ENCODE peak calls at places on chromosomes 7 and 10, in eight cellular contexts. J is ovary, E is PC-9, O is tibial artery, P is suprapubic skin, M is K562, K is GM12878, W is H9. X is an unnamed sample. For H3K4me1, the result is how much of the 10 kb centered on the place peaks cover.

GRCh38 chr7:8214162-8214897 is 47.6 kb downstream of the ICA1 start:
- DNase-seq in E (no peak), M (no peak), O (no peak), K (no peak), P (no peak), J (no peak), W (no peak), X (peak)

GRCh38 chr10:96025566-96025965 is 17.8 kb upstream of the CCNJ start:
- DNase-seq in M (peak), J (no peak), P (no peak), O (no peak), E (no peak), K (no peak), W (peak), X (peak)

GRCh38 chr10:93503075-93503474 is 6.7 kb downstream of the CEP55 start:
- DNase-seq in J (no peak), W (no peak), P (no peak), E (no peak), M (no peak), K (peak), O (no peak), X (peak)

GRCh38 chr7:12749746-12750145 is 62.3 kb downstream of the ARL4A start:
- DNase-seq in K (no peak), M (no peak), W (no peak), E (no peak), J (no peak), P (no peak), O (no peak), X (no peak)

GRCh38 chr7:105808703-105809590 is 67.5 kb downstream of the ATXN7L1 start:
- DNase-seq in W (no peak), P (no peak), J (no peak), M (peak), O (no peak), K (peak), E (peak), X (no peak)

GRCh38 chr7:149844445-149844844 is 6.3 kb downstream of the ZNF862 start:
- DNase-seq in K (no peak), M (no peak), J (no peak), P (no peak), E (no peak), O (no peak), W (no peak), X (no peak)

GRCh38 chr7:92767427-92767826 is 68.9 kb downstream of the CDK6 start:
- DNase-seq in K (no peak), E (no peak), M (no peak), O (no peak), P (no peak), W (no peak), J (no peak), X (peak)

GRCh38 chr7:36906448-36906847 is 182.2 kb upstream of the AOAH start:
- DNase-seq in E (no peak), P (no peak), J (no peak), K (no peak), M (no peak), O (no peak), W (no peak), X (no peak)

GRCh38 chr7:139034855-139035587 is 821 bp downstream of the ZC3HAV1L start:
- DNase-seq in O (no peak), E (no peak), J (peak), P (peak), M (no peak), K (no peak), W (peak), X (no peak)

GRCh38 chr10:63209703-63210102 is 76.6 kb downstream of the NRBF2 start:
- DNase-seq in P (no peak), M (no peak), K (no peak), J (no peak), O (no peak), E (no peak), W (no peak), X (no peak)

GRCh38 chr7:63008366-63008765 is 990.3 kb upstream of the ZNF722 start:
- DNase-seq in P (no peak), M (no peak), W (no peak), K (no peak), O (no peak), E (no peak), J (no peak), X (no peak)

GRCh38 chr10:132665946-132666732 is 119.8 kb downstream of the NKX6-2 start:
- DNase-seq in E (peak), J (no peak), M (peak), P (no peak), W (no peak), K (no peak), O (no peak), X (no peak)

GRCh38 chr7:4123823-4124222 is 558.3 kb upstream of the FOXK1 start:
- DNase-seq in O (peak), M (no peak), J (no peak), E (no peak), P (peak), K (no peak), W (no peak), X (no peak)

GRCh38 chr7:28069788-28070187 is 110.8 kb downstream of the JAZF1 start:
- DNase-seq in J (peak), P (peak), M (no peak), E (no peak), O (no peak), K (no peak), W (no peak), X (peak)

GRCh38 chr10:34528320-34528719 is 286.8 kb downstream of the PARD3 start:
- DNase-seq in M (no peak), O (no peak), E (peak), J (no peak), K (no peak), P (no peak), W (peak), X (no peak)

GRCh38 chr7:44348300-44348699 is 22.9 kb upstream of the CAMK2B start:
- DNase-seq in P (no peak), W (peak), O (no peak), E (no peak), J (no peak), K (no peak), M (peak), X (peak)

GRCh38 chr7:142797799-142798377 is 27.1 kb downstream of the PRSS2 start:
- DNase-seq in E (peak), W (peak), J (no peak), O (no peak), K (no peak), M (peak), P (peak), X (no peak)

GRCh38 chr10:57338823-57339558 is 928.7 kb downstream of the IPMK start:
- DNase-seq in O (no peak), E (peak), M (peak), K (peak), P (no peak), W (peak), J (no peak), X (peak)

GRCh38 chr7:150826061-150826849 is 25.7 kb downstream of the TMEM176A start:
- DNase-seq in J (no peak), O (no peak), P (no peak), W (no peak), E (no peak), K (no peak), M (no peak), X (no peak)

GRCh38 chr10:3249292-3249889 is 76.8 kb upstream of the PITRM1 start:
- DNase-seq in E (peak), O (no peak), P (peak), K (no peak), J (no peak), M (no peak), W (no peak), X (no peak)

GRCh38 chr7:1858435-1859265 is 188.6 kb downstream of the ELFN1 start:
- DNase-seq in P (peak), E (no peak), J (no peak), O (peak), K (no peak), W (no peak), M (no peak), X (no peak)

GRCh38 chr7:105003875-105004510 is 10.0 kb upstream of the KMT2E start:
- DNase-seq in J (no peak), K (no peak), M (no peak), P (no peak), W (no peak), E (no peak), O (no peak), X (no peak)

GRCh38 chr10:120644549-120645410 is 187.8 kb downstream of the PLPP4 start:
- DNase-seq in E (no peak), W (no peak), O (no peak), J (no peak), M (no peak), P (no peak), K (no peak), X (no peak)

GRCh38 chr10:30993155-30993554 is 38.5 kb downstream of the ZNF438 start:
- DNase-seq in J (no peak), M (no peak), P (no peak), W (no peak), K (no peak), E (no peak), O (no peak), X (no peak)

GRCh38 chr7:55971045-55971444 is 6.7 kb downstream of the NIPSNAP2 start:
- DNase-seq in M (no peak), O (no peak), K (no peak), P (no peak), E (no peak), J (no peak), W (no peak), X (no peak)

GRCh38 chr7:18762189-18762588 is 266.6 kb downstream of the HDAC9 start:
- DNase-seq in J (no peak), M (no peak), P (no peak), E (no peak), O (no peak), K (no peak), W (no peak), X (peak)

GRCh38 chr7:23955145-23955544 is 245.1 kb downstream of the STK31 start:
- DNase-seq in M (no peak), W (no peak), O (no peak), K (no peak), E (peak), J (no peak), P (no peak), X (no peak)

GRCh38 chr7:95688931-95689453 is 83.4 kb upstream of the DYNC1I1 start:
- DNase-seq in M (no peak), E (no peak), P (no peak), W (no peak), O (no peak), J (no peak), K (no peak), X (no peak)

GRCh38 chr10:126671402-126671975 is 996 bp upstream of the C10orf90 start:
- DNase-seq in J (no peak), P (no peak), M (no peak), W (no peak), K (no peak), E (no peak), O (no peak), X (no peak)

GRCh38 chr7:5218564-5219360 is 28.7 kb downstream of the WIPI2 start:
- DNase-seq in K (peak), E (no peak), O (peak), M (no peak), J (no peak), P (peak), W (no peak), X (no peak)

GRCh38 chr7:111638048-111638447 is 75.8 kb upstream of the IMMP2L start:
- DNase-seq in K (no peak), O (no peak), W (no peak), E (no peak), M (no peak), P (no peak), J (no peak), X (peak)

GRCh38 chr10:70603439-70603778 is 868 bp upstream of the PRF1 start:
- DNase-seq in O (no peak), W (no peak), M (no peak), E (no peak), P (no peak), J (no peak), K (no peak), X (no peak)
- H3K27ac ChIP-seq in O (no peak), W (no peak), M (no peak), E (no peak), P (no peak), J (no peak), K (no peak), X (no peak)

DNA sequence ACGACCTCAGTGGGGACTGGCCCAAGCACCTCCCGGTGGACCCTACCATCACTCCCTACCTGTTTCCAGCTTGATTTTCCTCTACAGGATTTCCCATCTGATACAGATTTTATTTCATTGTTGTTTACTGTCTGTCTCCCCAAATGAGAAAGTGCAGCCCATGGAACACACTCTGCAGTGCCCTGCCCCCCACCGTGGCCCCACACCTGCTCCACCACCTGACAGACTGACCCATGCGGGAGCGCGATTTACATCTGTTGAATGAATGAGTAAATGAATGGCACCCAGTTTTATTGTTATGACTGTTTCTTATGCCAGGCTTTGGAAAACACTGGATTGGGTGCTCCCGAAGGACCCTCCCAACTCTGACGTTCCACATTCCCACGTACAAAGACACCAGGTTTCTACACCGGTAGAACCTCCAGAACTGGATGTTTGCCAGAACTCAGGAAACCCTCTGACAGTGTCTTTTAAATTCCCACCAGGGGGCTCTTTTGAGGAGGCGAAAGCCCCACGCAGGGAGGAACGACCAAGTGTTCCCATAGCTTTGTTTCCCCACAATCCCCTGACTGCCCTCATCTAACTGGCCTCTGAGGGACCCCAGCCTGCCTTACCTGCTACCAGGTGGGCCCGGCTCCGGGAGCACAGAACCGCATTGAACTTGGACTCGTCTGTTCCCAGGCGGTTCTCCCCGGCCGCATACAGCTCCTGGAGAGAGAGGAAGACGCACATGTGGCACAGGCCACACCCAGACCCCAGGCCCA is 29.0 kb downstream of the PLAC9 start:
- DNase-seq in J (no peak), K (no peak), P (no peak), M (peak), W (peak), O (no peak), E (no peak), X (peak)
- H3K4me1 ChIP-seq in J (under half), K (under half), P (half or more), M (under half), W (under half), O (half or more), E (half or more), X (under half)

DNA sequence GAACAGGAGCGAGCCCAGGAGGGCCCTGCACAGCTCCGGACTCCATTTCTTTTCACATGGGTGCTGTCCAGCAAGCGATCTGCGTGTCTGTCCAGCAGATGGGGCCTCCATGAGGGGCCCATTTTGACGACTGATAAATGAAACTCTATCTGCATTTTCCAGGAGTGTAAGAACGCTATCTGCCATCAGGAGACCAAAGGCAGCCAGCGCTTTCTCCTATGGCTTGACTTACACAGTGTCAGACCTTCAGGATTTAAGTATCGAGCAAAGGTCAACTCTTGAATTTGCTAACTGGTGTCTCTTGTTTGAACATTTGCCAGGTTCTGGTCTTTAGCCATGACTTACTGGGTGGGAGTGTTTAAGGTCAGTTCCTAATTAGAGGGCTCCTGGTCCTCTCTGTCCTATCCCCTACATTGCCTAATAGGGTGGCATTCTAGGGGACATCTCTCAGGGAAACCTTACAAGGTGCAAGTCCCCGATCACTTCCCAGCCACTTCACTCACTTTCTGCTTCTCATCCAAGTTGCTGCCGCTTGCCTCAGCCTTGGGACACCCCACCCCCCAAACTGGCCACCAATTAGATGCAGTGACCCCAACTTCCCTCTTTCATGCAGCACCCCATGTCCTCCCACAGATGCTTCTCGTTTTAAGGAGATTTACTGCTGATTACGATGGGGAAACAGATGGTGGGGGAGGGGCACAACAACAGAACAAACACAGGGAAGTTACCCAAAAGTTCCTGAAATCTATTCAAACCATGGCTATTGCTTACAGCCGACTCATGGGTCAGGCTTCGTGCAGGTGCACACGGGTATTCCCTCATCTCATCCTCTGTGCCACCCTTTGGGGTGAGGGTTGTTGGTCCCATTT is 20.0 kb downstream of the VSIR start:
- DNase-seq in W (no peak), M (peak), K (no peak), E (no peak), O (no peak), J (no peak), P (no peak), X (peak)
- TF ChIP-seq CTCF in W (no peak), M (peak), K (no peak), E (no peak), O (no peak), J (no peak), P (no peak), X (no peak)

GRCh38 chr10:70379581-70380176 is 2.7 kb downstream of the LRRC20 start:
- DNase-seq in M (peak), J (no peak), P (no peak), W (peak), E (no peak), O (no peak), K (no peak), X (no peak)

GRCh38 chr10:70378122-70378521 is 4.3 kb downstream of the LRRC20 start:
- DNase-seq in E (peak), K (no peak), M (no peak), J (no peak), W (no peak), O (no peak), P (no peak), X (peak)

GRCh38 chr10:70380350-70381135 is 1.9 kb downstream of the LRRC20 start:
- DNase-seq in W (no peak), E (no peak), M (no peak), O (no peak), J (no peak), P (no peak), K (no peak), X (no peak)

GRCh38 chr10:70374775-70375614 is 7.4 kb downstream of the LRRC20 start:
- DNase-seq in J (no peak), K (no peak), M (no peak), W (no peak), P (no peak), O (no peak), E (no peak), X (peak)

DNA sequence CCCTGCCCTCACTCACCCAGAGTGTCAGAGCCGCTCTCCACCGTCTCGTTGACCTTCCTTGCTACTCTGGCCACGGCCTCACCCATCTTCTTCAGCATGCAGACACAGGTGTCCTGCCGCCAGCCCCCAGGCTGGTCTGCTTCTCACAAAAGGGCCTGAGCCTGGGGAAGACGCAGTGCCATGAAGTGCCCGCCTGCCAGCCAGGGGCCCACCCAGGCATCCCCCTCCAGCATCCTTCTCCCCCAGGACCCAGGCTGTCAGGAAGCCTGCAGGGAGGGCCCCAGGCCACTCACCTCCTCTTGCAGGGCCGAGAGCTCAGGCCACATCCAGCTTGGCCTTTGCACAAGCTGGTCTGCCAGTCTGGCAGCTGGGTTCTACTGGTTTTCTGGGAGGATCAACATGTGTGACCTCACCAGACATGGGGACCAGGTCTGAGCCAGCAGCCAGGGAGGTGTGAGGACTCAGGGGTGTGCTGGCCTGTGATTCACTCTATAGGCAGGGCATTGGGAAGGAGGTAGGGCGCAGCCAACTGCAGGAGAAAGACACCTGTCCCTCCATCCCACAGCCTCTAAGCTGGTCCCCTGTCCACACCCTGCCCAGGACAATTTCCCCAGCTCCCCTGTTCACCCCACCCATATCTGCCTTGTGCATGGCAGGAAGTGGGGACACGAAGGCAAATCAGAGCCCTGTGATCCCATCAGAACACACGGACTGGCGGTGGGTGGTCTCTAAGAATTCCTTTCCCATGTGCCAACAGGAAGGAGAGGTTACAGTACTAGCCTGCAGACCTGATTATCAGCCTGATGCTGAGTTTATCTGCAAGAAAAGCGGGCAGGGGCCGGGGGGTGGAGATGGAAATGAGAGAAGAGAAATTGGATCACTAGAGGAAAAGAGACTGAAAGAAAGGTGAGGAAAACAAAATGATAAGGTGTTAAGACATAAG is 5.7 kb downstream of the LRRC20 start:
- DNase-seq in E (peak), O (no peak), M (no peak), J (no peak), P (no peak), W (no peak), K (no peak), X (no peak)
- H3K27ac ChIP-seq in E (peak), O (no peak), M (no peak), J (no peak), P (no peak), W (no peak), K (no peak), X (peak)

DNA sequence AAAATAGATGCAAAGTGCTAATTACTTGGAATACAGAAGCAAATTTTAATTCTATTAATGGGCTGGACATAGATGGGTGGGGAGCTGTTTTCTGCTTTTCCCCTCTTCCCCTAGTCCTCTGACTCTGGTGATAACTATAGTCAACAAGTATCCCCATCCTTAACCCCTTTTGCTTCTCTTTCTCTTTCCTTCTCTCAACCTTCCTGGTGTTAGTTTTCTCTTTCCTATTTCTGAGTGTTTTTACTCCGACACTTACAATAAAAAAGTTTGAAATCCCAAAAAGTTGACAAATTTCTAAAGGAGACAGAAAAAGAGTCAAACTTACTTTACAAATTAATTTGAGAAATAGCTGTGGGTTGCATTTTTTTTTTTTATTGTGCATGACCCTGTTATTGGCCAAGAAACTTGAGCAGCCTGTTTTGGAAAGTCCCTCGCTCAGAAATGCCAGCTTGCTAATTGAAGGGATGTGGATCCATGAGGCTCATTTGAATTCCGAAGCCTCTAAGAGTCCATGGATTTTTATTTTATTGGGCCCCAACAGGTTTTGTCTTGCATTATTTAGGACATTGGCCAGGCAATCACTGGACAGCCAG is 2.4 kb downstream of the FAS start:
- DNase-seq in E (no peak), O (no peak), K (no peak), P (no peak), M (no peak), W (no peak), J (no peak), X (peak)
- H3K4me1 ChIP-seq in E (under half), O (under half), K (under half), P (half or more), M (under half), W (under half), J (under half), X (under half)

X was measured in cardiac muscle cell.